ENCODE peak calls at places on chromosome 4, in six cellular contexts. One of them, this sample, is unnamed.

GRCh38 chr4:101790521-101791188 is at the start of gene BANK1:
- DNase-seq in GM23248: no peak
- DNase-seq in IMR-90: peak
- DNase-seq in SK-N-SH: peak
- DNase-seq in fibroblast of lung: peak
- DNase-seq in mesenchymal stem cell: peak
- DNase-seq in this sample: peak

GRCh38 chr4:181661090-181661489 is 582.1 kb upstream of the TENM3 start:
- DNase-seq in GM23248: peak
- DNase-seq in IMR-90: peak
- DNase-seq in SK-N-SH: no peak
- DNase-seq in fibroblast of lung: peak
- DNase-seq in mesenchymal stem cell: no peak
- DNase-seq in this sample: no peak

GRCh38 chr4:138927065-138927464 is 88.5 kb upstream of the NOCT start:
- DNase-seq in GM23248: peak
- DNase-seq in IMR-90: peak
- DNase-seq in SK-N-SH: no peak
- DNase-seq in fibroblast of lung: peak
- DNase-seq in mesenchymal stem cell: no peak
- DNase-seq in this sample: no peak

GRCh38 chr4:78058591-78059523 is 1.7 kb downstream of the FRAS1 start:
- DNase-seq in GM23248: peak
- DNase-seq in IMR-90: no peak
- DNase-seq in SK-N-SH: peak
- DNase-seq in fibroblast of lung: peak
- DNase-seq in mesenchymal stem cell: peak
- DNase-seq in this sample: no peak

GRCh38 chr4:75015627-75016026 is 82.7 kb downstream of the PARM1 start:
- DNase-seq in GM23248: no peak
- DNase-seq in IMR-90: no peak
- DNase-seq in SK-N-SH: no peak
- DNase-seq in fibroblast of lung: no peak
- DNase-seq in mesenchymal stem cell: no peak
- DNase-seq in this sample: no peak

GRCh38 chr4:4625488-4625887 is 83.6 kb upstream of the STX18 start:
- DNase-seq in GM23248: peak
- DNase-seq in IMR-90: peak
- DNase-seq in SK-N-SH: no peak
- DNase-seq in fibroblast of lung: peak
- DNase-seq in mesenchymal stem cell: peak
- DNase-seq in this sample: no peak

GRCh38 chr4:185203380-185204237 is at the start of gene CFAP97:
- DNase-seq in GM23248: peak
- DNase-seq in IMR-90: peak
- DNase-seq in SK-N-SH: peak
- DNase-seq in fibroblast of lung: peak
- DNase-seq in mesenchymal stem cell: peak
- DNase-seq in this sample: peak

GRCh38 chr4:144355809-144356757 is 215.6 kb upstream of the GYPA start:
- DNase-seq in GM23248: peak
- DNase-seq in IMR-90: peak
- DNase-seq in SK-N-SH: no peak
- DNase-seq in fibroblast of lung: peak
- DNase-seq in mesenchymal stem cell: peak
- DNase-seq in this sample: peak

GRCh38 chr4:31917334-31917733 is 1197.2 kb downstream of the PCDH7 start:
- DNase-seq in GM23248: no peak
- DNase-seq in IMR-90: no peak
- DNase-seq in SK-N-SH: no peak
- DNase-seq in fibroblast of lung: no peak
- DNase-seq in mesenchymal stem cell: no peak
- DNase-seq in this sample: no peak

GRCh38 chr4:185712350-185713024 is 99.5 kb downstream of the SORBS2 start:
- DNase-seq in GM23248: no peak
- DNase-seq in IMR-90: no peak
- DNase-seq in SK-N-SH: no peak
- DNase-seq in fibroblast of lung: no peak
- DNase-seq in mesenchymal stem cell: no peak
- DNase-seq in this sample: no peak

GRCh38 chr4:26088433-26088928 is 174.5 kb downstream of the SMIM20 start:
- DNase-seq in GM23248: peak
- DNase-seq in IMR-90: peak
- DNase-seq in SK-N-SH: no peak
- DNase-seq in fibroblast of lung: peak
- DNase-seq in mesenchymal stem cell: no peak
- DNase-seq in this sample: no peak

GRCh38 chr4:27184508-27185155 is 324.0 kb downstream of the STIM2 start:
- DNase-seq in GM23248: no peak
- DNase-seq in IMR-90: no peak
- DNase-seq in SK-N-SH: no peak
- DNase-seq in fibroblast of lung: no peak
- DNase-seq in mesenchymal stem cell: no peak
- DNase-seq in this sample: no peak

DNA sequence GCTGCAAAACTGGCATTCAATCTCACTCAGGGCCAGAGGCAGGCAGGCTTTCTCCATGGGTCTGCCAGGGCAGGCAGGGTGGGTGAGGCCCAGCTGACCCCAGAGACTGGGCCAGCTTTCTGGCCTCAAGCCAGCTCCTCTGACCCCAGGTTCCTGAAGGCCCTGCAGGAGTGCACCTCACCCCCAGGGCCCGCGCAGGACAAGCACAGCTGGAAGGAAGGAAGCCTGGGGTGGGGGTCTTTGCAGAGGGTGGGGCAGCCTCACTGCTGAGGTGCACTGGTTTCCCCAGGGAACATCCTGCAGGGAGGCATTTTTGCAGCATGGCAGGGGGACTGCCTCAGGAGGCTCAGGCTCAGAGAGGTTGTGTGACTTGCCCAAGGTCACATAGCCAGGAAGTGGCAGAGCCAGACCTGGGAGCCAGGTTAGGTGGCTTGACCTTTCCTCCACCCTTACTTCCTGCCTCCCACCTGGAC is 31.5 kb upstream of the AFAP1 start:
- DNase-seq in GM23248: no peak
- DNase-seq in IMR-90: no peak
- DNase-seq in SK-N-SH: peak
- DNase-seq in fibroblast of lung: no peak
- DNase-seq in mesenchymal stem cell: no peak
- DNase-seq in this sample: no peak
- H3K27ac ChIP-seq in GM23248: no peak
- H3K27ac ChIP-seq in IMR-90: peak
- H3K27ac ChIP-seq in SK-N-SH: no peak
- H3K27ac ChIP-seq in fibroblast of lung: no peak
- H3K27ac ChIP-seq in mesenchymal stem cell: peak
- H3K27ac ChIP-seq in this sample: no peak

GRCh38 chr4:146437778-146438177 is 84.0 kb downstream of the SLC10A7 start:
- DNase-seq in GM23248: no peak
- DNase-seq in IMR-90: no peak
- DNase-seq in SK-N-SH: no peak
- DNase-seq in fibroblast of lung: no peak
- DNase-seq in mesenchymal stem cell: no peak
- DNase-seq in this sample: no peak
- H2AFZ ChIP-seq in GM23248: no peak
- H2AFZ ChIP-seq in IMR-90: no peak
- H2AFZ ChIP-seq in SK-N-SH: no peak
- H2AFZ ChIP-seq in fibroblast of lung: no peak
- H2AFZ ChIP-seq in mesenchymal stem cell: no peak
- H2AFZ ChIP-seq in this sample: no peak

GRCh38 chr4:40453912-40454311 is 118.8 kb downstream of the CHRNA9 start:
- DNase-seq in GM23248: no peak
- DNase-seq in IMR-90: no peak
- DNase-seq in SK-N-SH: no peak
- DNase-seq in fibroblast of lung: no peak
- DNase-seq in mesenchymal stem cell: no peak
- DNase-seq in this sample: no peak

GRCh38 chr4:40448875-40449274 is 113.7 kb downstream of the CHRNA9 start:
- DNase-seq in GM23248: no peak
- DNase-seq in IMR-90: no peak
- DNase-seq in SK-N-SH: no peak
- DNase-seq in fibroblast of lung: no peak
- DNase-seq in mesenchymal stem cell: no peak
- DNase-seq in this sample: no peak

GRCh38 chr4:40455340-40455902 is 120.3 kb downstream of the CHRNA9 start:
- DNase-seq in GM23248: peak
- DNase-seq in IMR-90: no peak
- DNase-seq in SK-N-SH: no peak
- DNase-seq in fibroblast of lung: no peak
- DNase-seq in mesenchymal stem cell: no peak
- DNase-seq in this sample: no peak

GRCh38 chr4:40454816-40455215 is 119.7 kb downstream of the CHRNA9 start:
- DNase-seq in GM23248: no peak
- DNase-seq in IMR-90: no peak
- DNase-seq in SK-N-SH: no peak
- DNase-seq in fibroblast of lung: no peak
- DNase-seq in mesenchymal stem cell: peak
- DNase-seq in this sample: no peak

DNA sequence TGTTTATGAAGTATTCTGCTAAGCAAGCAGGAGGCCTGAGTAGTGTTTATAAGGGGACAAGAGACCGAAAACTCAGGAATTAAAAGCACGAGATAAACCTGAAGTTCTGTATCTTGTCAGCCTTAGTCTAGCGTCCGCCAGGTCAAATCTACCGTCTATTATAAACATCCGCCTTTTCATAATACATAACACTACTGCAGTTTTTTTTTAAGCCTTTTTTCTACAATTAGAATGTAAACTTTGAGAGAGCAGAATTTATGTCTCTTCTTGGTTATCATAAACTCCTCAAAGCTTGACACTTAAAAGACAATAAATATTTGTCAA is 117.3 kb downstream of the CHRNA9 start:
- DNase-seq in GM23248: no peak
- DNase-seq in IMR-90: no peak
- DNase-seq in SK-N-SH: no peak
- DNase-seq in fibroblast of lung: no peak
- DNase-seq in mesenchymal stem cell: no peak
- DNase-seq in this sample: no peak
- H3K27ac ChIP-seq in GM23248: no peak
- H3K27ac ChIP-seq in IMR-90: no peak
- H3K27ac ChIP-seq in SK-N-SH: no peak
- H3K27ac ChIP-seq in fibroblast of lung: no peak
- H3K27ac ChIP-seq in mesenchymal stem cell: no peak
- H3K27ac ChIP-seq in this sample: no peak

GRCh38 chr4:118773082-118773792 is 62.7 kb downstream of the SEC24D start:
- DNase-seq in GM23248: peak
- DNase-seq in IMR-90: no peak
- DNase-seq in SK-N-SH: no peak
- DNase-seq in fibroblast of lung: no peak
- DNase-seq in mesenchymal stem cell: no peak
- DNase-seq in this sample: no peak

GRCh38 chr4:118775405-118775804 is 60.5 kb downstream of the SEC24D start:
- DNase-seq in GM23248: no peak
- DNase-seq in IMR-90: no peak
- DNase-seq in SK-N-SH: no peak
- DNase-seq in fibroblast of lung: no peak
- DNase-seq in mesenchymal stem cell: no peak
- DNase-seq in this sample: no peak

GRCh38 chr4:118776166-118776954 is 59.6 kb downstream of the SEC24D start:
- DNase-seq in GM23248: peak
- DNase-seq in IMR-90: peak
- DNase-seq in SK-N-SH: no peak
- DNase-seq in fibroblast of lung: peak
- DNase-seq in mesenchymal stem cell: peak
- DNase-seq in this sample: no peak

GRCh38 chr4:118774321-118774720 is 61.6 kb downstream of the SEC24D start:
- DNase-seq in GM23248: no peak
- DNase-seq in IMR-90: no peak
- DNase-seq in SK-N-SH: no peak
- DNase-seq in fibroblast of lung: no peak
- DNase-seq in mesenchymal stem cell: no peak
- DNase-seq in this sample: no peak

DNA sequence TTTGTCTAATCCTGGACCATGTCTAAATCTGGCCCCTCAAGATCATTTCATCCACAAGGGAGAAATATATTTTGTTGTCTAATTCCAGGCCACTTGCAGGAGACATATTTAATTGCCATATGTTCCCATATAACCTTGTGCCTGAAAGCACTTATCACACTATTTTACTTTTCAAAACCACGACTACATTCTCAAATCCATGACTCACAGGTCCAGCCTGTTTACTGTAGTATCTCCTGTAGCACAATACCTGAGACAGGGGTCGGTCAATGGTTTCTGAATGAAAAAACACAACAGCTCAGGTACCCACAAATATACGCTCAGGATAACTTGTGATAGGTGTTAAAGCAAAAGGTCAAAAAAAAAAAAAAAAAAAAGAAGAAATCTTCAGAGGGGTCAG is 60.9 kb downstream of the SEC24D start:
- DNase-seq in GM23248: peak
- DNase-seq in IMR-90: peak
- DNase-seq in SK-N-SH: no peak
- DNase-seq in fibroblast of lung: no peak
- DNase-seq in mesenchymal stem cell: peak
- DNase-seq in this sample: no peak
- H2AFZ ChIP-seq in GM23248: no peak
- H2AFZ ChIP-seq in IMR-90: no peak
- H2AFZ ChIP-seq in SK-N-SH: no peak
- H2AFZ ChIP-seq in fibroblast of lung: no peak
- H2AFZ ChIP-seq in mesenchymal stem cell: no peak
- H2AFZ ChIP-seq in this sample: no peak

This sample was measured in Karpas-422.